ENCODE peak calls at places on chromosomes 4 and X, in four cellular contexts. J is RPMI8226, A is sciatic nerve, L is substantia nigra. U is an unnamed sample.

GRCh38 chr4:54400802-54401201 is 171.7 kb downstream of the PDGFRA start:
- DNase-seq in L (peak), A (no peak), J (no peak), U (no peak)

GRCh38 chr4:112075129-112075753 is 70.0 kb upstream of the FAM241A start:
- DNase-seq in A (no peak), J (peak), L (no peak), U (no peak)

GRCh38 chr4:42713371-42713770 is 56.5 kb upstream of the ATP8A1 start:
- DNase-seq in J (no peak), A (no peak), L (no peak), U (no peak)

GRCh38 chrX:108439961-108440696 is 491 bp downstream of the COL4A5 start:
- DNase-seq in A (peak), L (no peak), J (no peak), U (peak)

GRCh38 chrX:48793935-48794334 is 7.5 kb downstream of the GATA1 start:
- DNase-seq in L (no peak), A (no peak), J (no peak), U (no peak)

GRCh38 chr4:16812041-16812440 is 86.4 kb downstream of the LDB2 start:
- DNase-seq in J (no peak), L (no peak), A (no peak), U (no peak)

GRCh38 chr4:73415807-73416238 is 11.7 kb downstream of the ALB start:
- DNase-seq in L (no peak), J (no peak), A (no peak), U (no peak)

GRCh38 chr4:15541941-15542340 is 72.3 kb downstream of the CC2D2A start:
- DNase-seq in L (no peak), J (no peak), A (no peak), U (no peak)

GRCh38 chr4:25245181-25245580 is 11.3 kb downstream of the PI4K2B start:
- DNase-seq in J (no peak), L (no peak), A (no peak), U (no peak)

GRCh38 chr4:94489075-94489474 is 37.3 kb downstream of the PDLIM5 start:
- DNase-seq in L (no peak), J (no peak), A (no peak), U (no peak)

GRCh38 chr4:69522554-69522953 is 26.8 kb upstream of the UGT2B4 start:
- DNase-seq in J (no peak), A (no peak), L (no peak), U (no peak)

GRCh38 chrX:119692241-119693031 is 532 bp downstream of the SEPTIN6 start:
- DNase-seq in J (peak), A (peak), L (peak), U (peak)

GRCh38 chrX:130299279-130300009 is 30.7 kb upstream of the ZNF280C start:
- DNase-seq in L (no peak), A (no peak), J (no peak), U (no peak)

GRCh38 chr4:113146876-113147358 is 97.5 kb downstream of the ANK2 start:
- DNase-seq in L (no peak), A (no peak), J (peak), U (no peak)

U was measured in upper lobe of right lung.